ENCODE peak calls at places on chromosomes 13 and 19, in six cellular contexts. I is HFF-Myc, S is upper lobe of right lung, W is left ventricle myocardium inferior, R is lower leg skin, T is AG09309. Z is an unnamed sample.

GRCh38 chr19:35560677-35561076 is 2.8 kb downstream of the ATP4A start:
- DNase-seq in I (no peak), S (no peak), W (no peak), R (no peak), T (no peak), Z (no peak)

GRCh38 chr13:27510082-27510481 is 59.7 kb upstream of the MTIF3 start:
- DNase-seq in I (no peak), S (no peak), W (no peak), R (no peak), T (no peak), Z (no peak)

GRCh38 chr13:31385534-31385933 is 185.8 kb downstream of the B3GLCT start:
- DNase-seq in I (no peak), S (no peak), W (no peak), R (no peak), T (no peak), Z (no peak)

GRCh38 chr19:2627319-2627829 is 75.1 kb downstream of the GNG7 start:
- DNase-seq in I (peak), S (peak), W (peak), R (peak), T (peak), Z (peak)

GRCh38 chr13:110070046-110070445 is 236.9 kb downstream of the COL4A1 start:
- DNase-seq in I (no peak), S (no peak), W (no peak), R (no peak), T (no peak), Z (no peak)

GRCh38 chr13:106535552-106536243 is at the start of gene EFNB2:
- DNase-seq in I (no peak), S (peak), W (peak), R (peak), T (peak), Z (peak)

GRCh38 chr13:106382569-106382968 is 152.9 kb downstream of the EFNB2 start:
- DNase-seq in I (no peak), S (no peak), W (no peak), R (no peak), T (no peak), Z (no peak)

GRCh38 chr13:25478186-25478585 is 106.4 kb downstream of the ATP8A2 start:
- DNase-seq in I (no peak), S (no peak), W (no peak), R (no peak), T (no peak), Z (no peak)

GRCh38 chr13:104855581-104855980 is 1679.9 kb downstream of the EFNB2 start:
- DNase-seq in I (no peak), S (no peak), W (no peak), R (no peak), T (no peak), Z (no peak)

GRCh38 chr13:50805805-50806204 is 37.7 kb downstream of the DLEU7 start:
- DNase-seq in I (no peak), S (no peak), W (no peak), R (no peak), T (no peak), Z (no peak)

GRCh38 chr13:91212229-91212628 is 135.3 kb upstream of the MIR17HG start:
- DNase-seq in I (no peak), S (no peak), W (no peak), R (no peak), T (no peak), Z (no peak)

GRCh38 chr13:40132249-40132648 is 476.8 kb downstream of the COG6 start:
- DNase-seq in I (no peak), S (no peak), W (no peak), R (no peak), T (no peak), Z (no peak)

DNA sequence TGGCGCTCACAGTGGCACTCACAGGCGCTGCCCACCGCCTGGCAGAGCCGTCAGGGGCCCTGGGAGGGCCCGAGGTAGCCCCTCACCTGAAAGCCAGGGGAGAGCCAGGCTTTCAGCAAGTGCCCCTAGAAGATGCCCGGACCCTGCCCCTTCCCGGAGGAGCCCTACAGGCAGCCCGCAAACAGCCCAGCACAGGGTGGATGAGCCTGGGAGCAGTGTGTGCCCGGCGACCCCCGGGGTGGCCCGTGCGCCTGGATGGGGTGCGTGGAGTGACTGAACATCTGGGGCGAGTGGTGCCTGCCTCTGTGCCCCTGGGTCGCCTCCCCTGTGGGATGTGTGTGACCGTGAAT is 1.4 kb downstream of the CRLF1 start:
- DNase-seq in I (no peak), S (no peak), W (no peak), R (no peak), T (no peak), Z (no peak)
- H3K4me3 ChIP-seq in I (no peak), S (peak), W (peak), R (no peak), T (no peak), Z (no peak)

GRCh38 chr19:39873385-39873784 is 27.2 kb upstream of the FBL start:
- DNase-seq in I (no peak), S (no peak), W (no peak), R (peak), T (no peak), Z (no peak)

GRCh38 chr19:39871362-39871761 is 25.2 kb upstream of the FBL start:
- DNase-seq in I (no peak), S (no peak), W (no peak), R (no peak), T (no peak), Z (no peak)

GRCh38 chr19:39870171-39870971 is 24.2 kb upstream of the FBL start:
- DNase-seq in I (no peak), S (no peak), W (no peak), R (no peak), T (no peak), Z (no peak)

GRCh38 chr19:39874404-39874803 is 28.2 kb upstream of the FBL start:
- DNase-seq in I (no peak), S (no peak), W (no peak), R (peak), T (no peak), Z (no peak)

GRCh38 chr19:39871886-39872866 is 26.0 kb upstream of the FBL start:
- DNase-seq in I (no peak), S (no peak), W (no peak), R (no peak), T (no peak), Z (no peak)
- H3K4me3 ChIP-seq in I (no peak), S (no peak), W (no peak), R (no peak), T (no peak), Z (no peak)

DNA sequence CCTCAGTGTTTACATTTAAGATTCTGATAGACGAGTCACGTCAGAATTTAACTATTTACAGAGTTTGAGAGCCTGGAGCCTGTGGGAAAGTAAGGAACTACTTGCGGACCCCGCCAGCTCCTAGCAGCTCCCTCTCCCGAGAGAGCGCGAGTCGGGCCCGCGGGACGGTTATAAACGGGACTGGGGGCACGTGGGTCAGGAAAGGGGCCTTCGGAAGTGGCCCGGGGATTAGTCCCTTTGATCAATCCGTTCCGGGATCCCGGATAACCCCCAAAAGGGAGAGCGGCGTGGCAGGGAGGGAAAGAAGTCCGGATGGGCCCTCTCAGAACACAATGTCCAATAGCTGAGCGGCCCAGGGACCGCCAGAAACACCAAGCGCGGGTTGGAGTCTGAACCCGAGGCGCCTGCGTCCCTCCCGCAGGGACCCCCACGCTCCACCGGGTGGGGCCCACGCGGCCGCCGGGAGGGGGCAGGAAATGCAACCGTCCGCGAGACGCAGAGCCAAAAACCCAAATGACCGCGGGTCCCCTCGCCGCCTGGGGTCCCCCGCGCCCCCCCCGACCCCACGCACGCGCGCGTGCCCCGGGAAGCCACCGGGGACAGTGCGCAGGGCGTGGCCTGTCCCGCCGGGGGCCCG is 3.6 kb downstream of the ZIC5 start:
- DNase-seq in I (no peak), S (no peak), W (no peak), R (no peak), T (no peak), Z (no peak)
- H3K4me3 ChIP-seq in I (no peak), S (peak), W (peak), R (no peak), T (peak), Z (no peak)

GRCh38 chr13:99496322-99497142 is 4.7 kb upstream of the TM9SF2 start:
- DNase-seq in I (no peak), S (no peak), W (peak), R (peak), T (peak), Z (no peak)
- H3K4me3 ChIP-seq in I (no peak), S (peak), W (peak), R (no peak), T (peak), Z (no peak)

GRCh38 chr13:92804926-92805325 is 421.7 kb upstream of the GPC6 start:
- DNase-seq in I (no peak), S (no peak), W (no peak), R (no peak), T (no peak), Z (no peak)

GRCh38 chr13:92805766-92806165 is 420.8 kb upstream of the GPC6 start:
- DNase-seq in I (no peak), S (no peak), W (no peak), R (no peak), T (no peak), Z (no peak)

GRCh38 chr13:92808007-92808406 is 418.6 kb upstream of the GPC6 start:
- DNase-seq in I (no peak), S (no peak), W (no peak), R (no peak), T (no peak), Z (no peak)

GRCh38 chr13:92807343-92807742 is 419.3 kb upstream of the GPC6 start:
- DNase-seq in I (no peak), S (no peak), W (no peak), R (no peak), T (no peak), Z (no peak)

GRCh38 chr13:92806215-92806614 is 420.4 kb upstream of the GPC6 start:
- DNase-seq in I (no peak), S (no peak), W (no peak), R (no peak), T (no peak), Z (no peak)
- H3K4me3 ChIP-seq in I (no peak), S (peak), W (peak), R (no peak), T (no peak), Z (peak)

GRCh38 chr19:21612403-21612872 is 107.0 kb downstream of the ZNF429 start:
- DNase-seq in I (no peak), S (no peak), W (no peak), R (no peak), T (no peak), Z (no peak)
- H3K4me3 ChIP-seq in I (no peak), S (no peak), W (no peak), R (no peak), T (no peak), Z (no peak)

GRCh38 chr19:41552558-41552957 is 23.4 kb upstream of the CEACAM21 start:
- DNase-seq in I (no peak), S (no peak), W (no peak), R (no peak), T (no peak), Z (no peak)
- H3K4me3 ChIP-seq in I (no peak), S (peak), W (no peak), R (no peak), T (no peak), Z (no peak)

DNA sequence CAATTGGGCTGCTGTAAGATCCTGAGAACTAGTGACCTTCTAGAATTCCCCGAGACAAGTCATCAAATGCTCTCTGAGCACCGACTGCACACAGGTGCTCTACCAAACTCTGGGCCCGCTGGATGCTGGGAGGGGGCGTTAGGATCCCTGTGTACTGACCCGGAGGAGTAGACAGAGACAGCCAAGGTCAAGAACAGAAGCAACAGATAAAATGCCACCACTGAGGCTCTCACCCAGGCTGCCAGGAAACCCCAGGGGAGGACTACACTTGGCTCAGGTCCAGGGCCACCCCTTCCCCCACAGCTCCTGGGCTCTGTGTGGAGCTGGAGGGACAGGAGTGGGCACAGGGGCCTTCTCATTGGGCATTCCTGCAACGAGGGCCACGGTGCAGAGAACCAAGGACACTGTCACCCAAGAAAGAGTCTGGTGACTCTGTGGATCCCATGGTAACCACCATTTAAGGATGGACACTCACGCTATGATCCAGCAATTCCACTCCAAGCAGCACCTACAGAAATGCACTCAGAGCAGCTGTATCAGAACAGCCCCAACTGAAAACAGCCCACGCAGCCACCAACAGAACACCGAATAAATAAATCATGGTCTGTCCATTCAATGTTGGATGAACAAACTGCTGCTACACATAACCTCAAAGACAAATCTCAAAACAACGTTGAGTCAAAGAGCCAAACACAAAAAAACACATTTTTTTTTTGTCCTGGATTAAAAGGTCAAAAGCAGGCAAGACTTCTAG is 16.8 kb upstream of the SLC35E1 start:
- DNase-seq in I (no peak), S (no peak), W (no peak), R (no peak), T (no peak), Z (no peak)
- H3K4me3 ChIP-seq in I (no peak), S (no peak), W (peak), R (no peak), T (no peak), Z (no peak)

GRCh38 chr19:28726533-28726932 is 486.4 kb downstream of the UQCRFS1 start:
- DNase-seq in I (no peak), S (no peak), W (no peak), R (no peak), T (no peak), Z (no peak)
- H3K4me3 ChIP-seq in I (peak), S (no peak), W (no peak), R (no peak), T (no peak), Z (no peak)

Z was measured in AG04450.